ENCODE peak calls at places on chromosomes 6 and 20, in ten cellular contexts. One of them, this sample, is unnamed.

GRCh38 chr6:64170326-64170725 is 534.7 kb downstream of the PHF3 start:
- DNase-seq in AG08395: no peak
- DNase-seq in right cardiac atrium: no peak
- DNase-seq in activated gamma-delta T cell: no peak
- DNase-seq in head of caudate nucleus: no peak
- DNase-seq in AG04450: no peak
- DNase-seq in testis: no peak
- DNase-seq in stimulated activated CD8-positive, alpha-beta memory T cell treated with anti-CD3 and anti-CD28 coated beads, Interleukin-15, amount 100 ng/mL, for 4 hours: no peak
- DNase-seq in tibial nerve: no peak
- DNase-seq in NCI-H2081: no peak
- DNase-seq in this sample: no peak

GRCh38 chr20:9260027-9260426 is 191.1 kb downstream of the PLCB4 start:
- DNase-seq in tibial nerve: no peak
- DNase-seq in right cardiac atrium: no peak
- DNase-seq in AG08395: no peak
- DNase-seq in testis: no peak
- DNase-seq in head of caudate nucleus: no peak
- DNase-seq in activated gamma-delta T cell: no peak
- DNase-seq in stimulated activated CD8-positive, alpha-beta memory T cell treated with anti-CD3 and anti-CD28 coated beads, Interleukin-15, amount 100 ng/mL, for 4 hours: no peak
- DNase-seq in NCI-H2081: no peak
- DNase-seq in AG04450: no peak
- DNase-seq in this sample: no peak

GRCh38 chr6:36402481-36402880 is 15.0 kb upstream of the ETV7 start:
- DNase-seq in AG04450: no peak
- DNase-seq in testis: no peak
- DNase-seq in right cardiac atrium: no peak
- DNase-seq in stimulated activated CD8-positive, alpha-beta memory T cell treated with anti-CD3 and anti-CD28 coated beads, Interleukin-15, amount 100 ng/mL, for 4 hours: no peak
- DNase-seq in AG08395: no peak
- DNase-seq in head of caudate nucleus: no peak
- DNase-seq in activated gamma-delta T cell: no peak
- DNase-seq in tibial nerve: no peak
- DNase-seq in NCI-H2081: no peak
- DNase-seq in this sample: no peak

GRCh38 chr20:8306916-8307315 is 174.8 kb downstream of the PLCB1 start:
- DNase-seq in AG04450: no peak
- DNase-seq in stimulated activated CD8-positive, alpha-beta memory T cell treated with anti-CD3 and anti-CD28 coated beads, Interleukin-15, amount 100 ng/mL, for 4 hours: no peak
- DNase-seq in right cardiac atrium: no peak
- DNase-seq in AG08395: no peak
- DNase-seq in head of caudate nucleus: no peak
- DNase-seq in testis: no peak
- DNase-seq in activated gamma-delta T cell: no peak
- DNase-seq in tibial nerve: no peak
- DNase-seq in NCI-H2081: no peak
- DNase-seq in this sample: no peak

GRCh38 chr20:51979226-51979625 is 176.9 kb upstream of the SALL4 start:
- DNase-seq in tibial nerve: no peak
- DNase-seq in activated gamma-delta T cell: no peak
- DNase-seq in AG04450: no peak
- DNase-seq in testis: no peak
- DNase-seq in NCI-H2081: no peak
- DNase-seq in head of caudate nucleus: no peak
- DNase-seq in right cardiac atrium: no peak
- DNase-seq in stimulated activated CD8-positive, alpha-beta memory T cell treated with anti-CD3 and anti-CD28 coated beads, Interleukin-15, amount 100 ng/mL, for 4 hours: no peak
- DNase-seq in AG08395: no peak
- DNase-seq in this sample: no peak

GRCh38 chr20:3595541-3595940 is 67.7 kb downstream of the GFRA4 start:
- DNase-seq in stimulated activated CD8-positive, alpha-beta memory T cell treated with anti-CD3 and anti-CD28 coated beads, Interleukin-15, amount 100 ng/mL, for 4 hours: no peak
- DNase-seq in tibial nerve: no peak
- DNase-seq in testis: no peak
- DNase-seq in AG04450: no peak
- DNase-seq in head of caudate nucleus: no peak
- DNase-seq in NCI-H2081: no peak
- DNase-seq in activated gamma-delta T cell: no peak
- DNase-seq in AG08395: no peak
- DNase-seq in right cardiac atrium: no peak
- DNase-seq in this sample: no peak

GRCh38 chr6:152124432-152125074 is 317.1 kb downstream of the ESR1 start:
- DNase-seq in tibial nerve: no peak
- DNase-seq in testis: no peak
- DNase-seq in stimulated activated CD8-positive, alpha-beta memory T cell treated with anti-CD3 and anti-CD28 coated beads, Interleukin-15, amount 100 ng/mL, for 4 hours: no peak
- DNase-seq in AG04450: peak
- DNase-seq in NCI-H2081: no peak
- DNase-seq in activated gamma-delta T cell: no peak
- DNase-seq in head of caudate nucleus: no peak
- DNase-seq in right cardiac atrium: no peak
- DNase-seq in AG08395: peak
- DNase-seq in this sample: peak

GRCh38 chr6:43188426-43188825 is 6.4 kb downstream of the CUL9 start:
- DNase-seq in AG08395: no peak
- DNase-seq in NCI-H2081: no peak
- DNase-seq in head of caudate nucleus: no peak
- DNase-seq in activated gamma-delta T cell: no peak
- DNase-seq in AG04450: no peak
- DNase-seq in tibial nerve: no peak
- DNase-seq in stimulated activated CD8-positive, alpha-beta memory T cell treated with anti-CD3 and anti-CD28 coated beads, Interleukin-15, amount 100 ng/mL, for 4 hours: no peak
- DNase-seq in right cardiac atrium: no peak
- DNase-seq in testis: no peak
- DNase-seq in this sample: no peak

GRCh38 chr6:24495516-24495847 is 713 bp downstream of the ALDH5A1 start:
- DNase-seq in AG04450: no peak
- DNase-seq in stimulated activated CD8-positive, alpha-beta memory T cell treated with anti-CD3 and anti-CD28 coated beads, Interleukin-15, amount 100 ng/mL, for 4 hours: no peak
- DNase-seq in head of caudate nucleus: peak
- DNase-seq in right cardiac atrium: peak
- DNase-seq in testis: peak
- DNase-seq in activated gamma-delta T cell: no peak
- DNase-seq in tibial nerve: peak
- DNase-seq in AG08395: no peak
- DNase-seq in NCI-H2081: peak
- DNase-seq in this sample: peak

GRCh38 chr6:131062245-131063027 is 609 bp downstream of the EPB41L2 start:
- DNase-seq in right cardiac atrium: peak
- DNase-seq in stimulated activated CD8-positive, alpha-beta memory T cell treated with anti-CD3 and anti-CD28 coated beads, Interleukin-15, amount 100 ng/mL, for 4 hours: no peak
- DNase-seq in NCI-H2081: peak
- DNase-seq in tibial nerve: no peak
- DNase-seq in activated gamma-delta T cell: peak
- DNase-seq in AG04450: no peak
- DNase-seq in head of caudate nucleus: peak
- DNase-seq in testis: peak
- DNase-seq in AG08395: no peak
- DNase-seq in this sample: peak

GRCh38 chr6:167733740-167734661 is 92.7 kb upstream of the AFDN start:
- DNase-seq in AG08395: no peak
- DNase-seq in stimulated activated CD8-positive, alpha-beta memory T cell treated with anti-CD3 and anti-CD28 coated beads, Interleukin-15, amount 100 ng/mL, for 4 hours: no peak
- DNase-seq in activated gamma-delta T cell: no peak
- DNase-seq in AG04450: no peak
- DNase-seq in right cardiac atrium: no peak
- DNase-seq in tibial nerve: no peak
- DNase-seq in testis: peak
- DNase-seq in NCI-H2081: no peak
- DNase-seq in head of caudate nucleus: no peak
- DNase-seq in this sample: no peak

GRCh38 chr20:10792291-10792690 is 118.5 kb upstream of the JAG1 start:
- DNase-seq in AG04450: no peak
- DNase-seq in NCI-H2081: no peak
- DNase-seq in activated gamma-delta T cell: no peak
- DNase-seq in stimulated activated CD8-positive, alpha-beta memory T cell treated with anti-CD3 and anti-CD28 coated beads, Interleukin-15, amount 100 ng/mL, for 4 hours: no peak
- DNase-seq in head of caudate nucleus: no peak
- DNase-seq in AG08395: no peak
- DNase-seq in right cardiac atrium: no peak
- DNase-seq in testis: no peak
- DNase-seq in tibial nerve: no peak
- DNase-seq in this sample: no peak

GRCh38 chr6:6683964-6684363 is 95.4 kb downstream of the LY86 start:
- DNase-seq in NCI-H2081: no peak
- DNase-seq in head of caudate nucleus: no peak
- DNase-seq in testis: no peak
- DNase-seq in tibial nerve: no peak
- DNase-seq in right cardiac atrium: no peak
- DNase-seq in activated gamma-delta T cell: no peak
- DNase-seq in stimulated activated CD8-positive, alpha-beta memory T cell treated with anti-CD3 and anti-CD28 coated beads, Interleukin-15, amount 100 ng/mL, for 4 hours: no peak
- DNase-seq in AG08395: no peak
- DNase-seq in AG04450: no peak
- DNase-seq in this sample: no peak

This sample was measured in AG20443.